ENCODE peak calls at places on chromosomes 6 and 20, in seven cellular contexts. U is MCF 10A, C is endothelial cell, E is GM23248, P is pulmonary artery endothelial cell, G is SW480, V is Peyer's patch. S is an unnamed sample.

GRCh38 chr6:116265081-116265829 is 11.4 kb upstream of the TSPYL4 start:
- DNase-seq in U (peak), C (no peak), E (peak), P (no peak), G (no peak), V (peak), S (no peak)

GRCh38 chr6:139474145-139475108 is 100.0 kb upstream of the CITED2 start:
- DNase-seq in U (no peak), C (no peak), E (peak), P (no peak), G (no peak), V (no peak), S (no peak)

GRCh38 chr20:63064745-63065711 is 58.3 kb upstream of the BHLHE23 start:
- DNase-seq in U (no peak), C (no peak), E (no peak), P (no peak), G (no peak), V (peak), S (peak)

GRCh38 chr6:149924206-149924932 is 1.4 kb upstream of the RAET1G start:
- DNase-seq in U (no peak), C (no peak), E (no peak), P (no peak), G (no peak), V (no peak), S (peak)

GRCh38 chr6:1111361-1111760 is 200.5 kb upstream of the FOXQ1 start:
- DNase-seq in U (no peak), C (no peak), E (no peak), P (no peak), G (peak), V (no peak), S (no peak)

GRCh38 chr6:156857573-156857972 is 80.4 kb downstream of the ARID1B start:
- DNase-seq in U (peak), C (no peak), E (peak), P (no peak), G (no peak), V (no peak), S (no peak)

GRCh38 chr20:37856932-37857660 is 45.8 kb upstream of the VSTM2L start:
- DNase-seq in U (no peak), C (no peak), E (peak), P (no peak), G (no peak), V (no peak), S (no peak)

GRCh38 chr6:158037771-158038170 is 56.1 kb downstream of the SYNJ2 start:
- DNase-seq in U (no peak), C (no peak), E (no peak), P (no peak), G (no peak), V (no peak), S (peak)

GRCh38 chr20:24034820-24035219 is 46.2 kb upstream of the GGTLC1 start:
- DNase-seq in U (peak), C (no peak), E (no peak), P (no peak), G (peak), V (no peak), S (no peak)

GRCh38 chr6:44105993-44106740 is 21.1 kb downstream of the MRPL14 start:
- DNase-seq in U (no peak), C (no peak), E (peak), P (no peak), G (no peak), V (no peak), S (no peak)

GRCh38 chr6:157648561-157648960 is 174.5 kb upstream of the SNX9 start:
- DNase-seq in U (peak), C (no peak), E (peak), P (no peak), G (no peak), V (no peak), S (peak)

GRCh38 chr6:140907235-140907634 is 1225.5 kb upstream of the GJE1 start:
- DNase-seq in U (no peak), C (no peak), E (no peak), P (no peak), G (no peak), V (no peak), S (peak)

GRCh38 chr6:44072452-44072958 is 54.7 kb downstream of the MRPL14 start:
- DNase-seq in U (no peak), C (no peak), E (no peak), P (no peak), G (no peak), V (no peak), S (no peak)

GRCh38 chr6:149335924-149336323 is 18.4 kb downstream of the TAB2 start:
- DNase-seq in U (peak), C (no peak), E (peak), P (peak), G (no peak), V (no peak), S (no peak)

GRCh38 chr6:108164537-108164814 is 1.3 kb upstream of the NR2E1 start:
- DNase-seq in U (no peak), C (no peak), E (no peak), P (no peak), G (no peak), V (no peak), S (no peak)

GRCh38 chr20:53068241-53068640 is 96.1 kb downstream of the TSHZ2 start:
- DNase-seq in U (no peak), C (no peak), E (no peak), P (no peak), G (no peak), V (no peak), S (no peak)

GRCh38 chr20:36658300-36658699 is 12.3 kb upstream of the SLA2 start:
- DNase-seq in U (no peak), C (no peak), E (no peak), P (no peak), G (peak), V (no peak), S (no peak)

GRCh38 chr6:95686858-95687257 is 109.5 kb downstream of the MANEA start:
- DNase-seq in U (no peak), C (no peak), E (no peak), P (no peak), G (no peak), V (no peak), S (no peak)

GRCh38 chr6:13420269-13420668 is 67.1 kb downstream of the GFOD1 start:
- DNase-seq in U (no peak), C (no peak), E (no peak), P (no peak), G (no peak), V (no peak), S (no peak)

GRCh38 chr6:3841711-3842565 is 7.2 kb upstream of the FAM50B start:
- DNase-seq in U (peak), C (no peak), E (peak), P (no peak), G (no peak), V (no peak), S (no peak)

GRCh38 chr6:113486172-113486571 is 371.0 kb upstream of the MARCKS start:
- DNase-seq in U (peak), C (no peak), E (no peak), P (no peak), G (no peak), V (no peak), S (no peak)

GRCh38 chr20:17680836-17681740 is 954 bp downstream of the RRBP1 start:
- DNase-seq in U (peak), C (peak), E (peak), P (peak), G (peak), V (peak), S (peak)

GRCh38 chr6:129863664-129864063 is 2.5 kb upstream of the TMEM244 start:
- DNase-seq in U (peak), C (no peak), E (peak), P (no peak), G (no peak), V (no peak), S (no peak)

GRCh38 chr20:61045091-61045490 is 207.0 kb upstream of the CDH4 start:
- DNase-seq in U (no peak), C (no peak), E (no peak), P (no peak), G (no peak), V (no peak), S (no peak)

GRCh38 chr6:137849709-137850093 is 17.4 kb upstream of the TNFAIP3 start:
- DNase-seq in U (no peak), C (no peak), E (no peak), P (no peak), G (no peak), V (no peak), S (no peak)

GRCh38 chr20:59831024-59831900 is 102.2 kb downstream of the SYCP2 start:
- DNase-seq in U (peak), C (no peak), E (no peak), P (no peak), G (peak), V (peak), S (no peak)

GRCh38 chr6:80690611-80691090 is 584.2 kb downstream of the BCKDHB start:
- DNase-seq in U (no peak), C (no peak), E (peak), P (no peak), G (no peak), V (no peak), S (no peak)

GRCh38 chr6:130282234-130282995 is 59.7 kb upstream of the SAMD3 start:
- DNase-seq in U (peak), C (no peak), E (peak), P (no peak), G (peak), V (no peak), S (no peak)

GRCh38 chr6:99241905-99242534 is 107.5 kb downstream of the FAXC start:
- DNase-seq in U (peak), C (peak), E (peak), P (no peak), G (peak), V (no peak), S (no peak)

GRCh38 chr6:105167987-105168386 is 11.8 kb downstream of the POPDC3 start:
- DNase-seq in U (no peak), C (no peak), E (no peak), P (no peak), G (no peak), V (no peak), S (no peak)

GRCh38 chr6:146892613-146893401 is 294.0 kb downstream of the ADGB start:
- DNase-seq in U (no peak), C (no peak), E (peak), P (peak), G (no peak), V (no peak), S (no peak)

S was measured in upper lobe of right lung.